ENCODE peak calls at places on chromosomes 4 and X, in nine cellular contexts. One of them, this sample, is unnamed. For H3K27me3, the result is how much of the 10 kb centered on the place peaks cover.

GRCh38 chr4:23789765-23790164 is 100.1 kb downstream of the PPARGC1A start:
- DNase-seq in psoas muscle: peak
- DNase-seq in lower lobe of right lung: peak
- DNase-seq in endothelial cell of umbilical vein: no peak
- DNase-seq in left lung: peak
- DNase-seq in ascending aorta: no peak
- DNase-seq in CD8-positive, alpha-beta T cell: no peak
- DNase-seq in upper lobe of left lung: peak
- DNase-seq in fibroblast of lung: peak
- DNase-seq in this sample: no peak

GRCh38 chr4:158769175-158769831 is 477 bp downstream of the FNIP2 start:
- DNase-seq in psoas muscle: peak
- DNase-seq in lower lobe of right lung: peak
- DNase-seq in endothelial cell of umbilical vein: peak
- DNase-seq in left lung: peak
- DNase-seq in ascending aorta: no peak
- DNase-seq in CD8-positive, alpha-beta T cell: peak
- DNase-seq in upper lobe of left lung: peak
- DNase-seq in fibroblast of lung: peak
- DNase-seq in this sample: peak

GRCh38 chrX:150627957-150628356 is 59.5 kb downstream of the MTM1 start:
- DNase-seq in psoas muscle: no peak
- DNase-seq in lower lobe of right lung: no peak
- DNase-seq in endothelial cell of umbilical vein: no peak
- DNase-seq in left lung: no peak
- DNase-seq in ascending aorta: no peak
- DNase-seq in CD8-positive, alpha-beta T cell: no peak
- DNase-seq in upper lobe of left lung: no peak
- DNase-seq in fibroblast of lung: no peak
- DNase-seq in this sample: no peak

GRCh38 chrX:149286940-149287349 is 218.2 kb downstream of the IDS start:
- DNase-seq in psoas muscle: peak
- DNase-seq in lower lobe of right lung: no peak
- DNase-seq in endothelial cell of umbilical vein: peak
- DNase-seq in left lung: no peak
- DNase-seq in ascending aorta: no peak
- DNase-seq in CD8-positive, alpha-beta T cell: peak
- DNase-seq in upper lobe of left lung: peak
- DNase-seq in fibroblast of lung: peak
- DNase-seq in this sample: peak

GRCh38 chr4:74619931-74620702 is 174.2 kb downstream of the BTC start:
- DNase-seq in psoas muscle: no peak
- DNase-seq in lower lobe of right lung: no peak
- DNase-seq in endothelial cell of umbilical vein: peak
- DNase-seq in left lung: no peak
- DNase-seq in ascending aorta: no peak
- DNase-seq in CD8-positive, alpha-beta T cell: no peak
- DNase-seq in upper lobe of left lung: no peak
- DNase-seq in fibroblast of lung: peak
- DNase-seq in this sample: no peak

GRCh38 chrX:352582-353314 is 34.0 kb downstream of the PPP2R3B start:
- DNase-seq in psoas muscle: no peak
- DNase-seq in lower lobe of right lung: peak
- DNase-seq in endothelial cell of umbilical vein: no peak
- DNase-seq in left lung: no peak
- DNase-seq in ascending aorta: no peak
- DNase-seq in CD8-positive, alpha-beta T cell: no peak
- DNase-seq in upper lobe of left lung: no peak
- DNase-seq in fibroblast of lung: no peak
- DNase-seq in this sample: no peak

GRCh38 chr4:155943610-155944329 is 9.9 kb downstream of the CTSO start:
- DNase-seq in psoas muscle: no peak
- DNase-seq in lower lobe of right lung: no peak
- DNase-seq in endothelial cell of umbilical vein: no peak
- DNase-seq in left lung: no peak
- DNase-seq in ascending aorta: no peak
- DNase-seq in CD8-positive, alpha-beta T cell: no peak
- DNase-seq in upper lobe of left lung: no peak
- DNase-seq in fibroblast of lung: no peak
- DNase-seq in this sample: peak

GRCh38 chr4:28229092-28229491 is 1368.5 kb downstream of the STIM2 start:
- DNase-seq in psoas muscle: no peak
- DNase-seq in lower lobe of right lung: no peak
- DNase-seq in endothelial cell of umbilical vein: no peak
- DNase-seq in left lung: no peak
- DNase-seq in ascending aorta: no peak
- DNase-seq in CD8-positive, alpha-beta T cell: no peak
- DNase-seq in upper lobe of left lung: no peak
- DNase-seq in fibroblast of lung: peak
- DNase-seq in this sample: no peak

GRCh38 chr4:29151584-29151983 is 1568.6 kb upstream of the PCDH7 start:
- DNase-seq in psoas muscle: no peak
- DNase-seq in lower lobe of right lung: no peak
- DNase-seq in endothelial cell of umbilical vein: no peak
- DNase-seq in left lung: no peak
- DNase-seq in ascending aorta: no peak
- DNase-seq in CD8-positive, alpha-beta T cell: no peak
- DNase-seq in upper lobe of left lung: no peak
- DNase-seq in fibroblast of lung: no peak
- DNase-seq in this sample: no peak

GRCh38 chr4:69974646-69975045 is 9.1 kb upstream of the CSN2 start:
- DNase-seq in psoas muscle: no peak
- DNase-seq in lower lobe of right lung: no peak
- DNase-seq in endothelial cell of umbilical vein: no peak
- DNase-seq in left lung: no peak
- DNase-seq in ascending aorta: no peak
- DNase-seq in CD8-positive, alpha-beta T cell: no peak
- DNase-seq in upper lobe of left lung: no peak
- DNase-seq in fibroblast of lung: no peak
- DNase-seq in this sample: no peak

GRCh38 chr4:109302366-109303140 is at the start of gene COL25A1:
- DNase-seq in psoas muscle: peak
- DNase-seq in lower lobe of right lung: peak
- DNase-seq in endothelial cell of umbilical vein: peak
- DNase-seq in left lung: peak
- DNase-seq in ascending aorta: peak
- DNase-seq in CD8-positive, alpha-beta T cell: peak
- DNase-seq in upper lobe of left lung: peak
- DNase-seq in fibroblast of lung: peak
- DNase-seq in this sample: no peak

GRCh38 chr4:108029731-108030130 is 40.0 kb downstream of the HADH start:
- DNase-seq in psoas muscle: no peak
- DNase-seq in lower lobe of right lung: no peak
- DNase-seq in endothelial cell of umbilical vein: no peak
- DNase-seq in left lung: no peak
- DNase-seq in ascending aorta: no peak
- DNase-seq in CD8-positive, alpha-beta T cell: no peak
- DNase-seq in upper lobe of left lung: no peak
- DNase-seq in fibroblast of lung: no peak
- DNase-seq in this sample: no peak

GRCh38 chr4:60744767-60745166 is 455.4 kb upstream of the ADGRL3 start:
- DNase-seq in psoas muscle: no peak
- DNase-seq in lower lobe of right lung: no peak
- DNase-seq in endothelial cell of umbilical vein: no peak
- DNase-seq in left lung: no peak
- DNase-seq in ascending aorta: no peak
- DNase-seq in CD8-positive, alpha-beta T cell: no peak
- DNase-seq in upper lobe of left lung: no peak
- DNase-seq in fibroblast of lung: peak
- DNase-seq in this sample: no peak

GRCh38 chr4:103150677-103151076 is 47.5 kb downstream of the CENPE start:
- DNase-seq in psoas muscle: no peak
- DNase-seq in lower lobe of right lung: no peak
- DNase-seq in endothelial cell of umbilical vein: peak
- DNase-seq in left lung: no peak
- DNase-seq in ascending aorta: no peak
- DNase-seq in CD8-positive, alpha-beta T cell: no peak
- DNase-seq in upper lobe of left lung: no peak
- DNase-seq in fibroblast of lung: no peak
- DNase-seq in this sample: no peak

GRCh38 chr4:18077808-18078207 is 56.3 kb upstream of the LCORL start:
- DNase-seq in psoas muscle: no peak
- DNase-seq in lower lobe of right lung: no peak
- DNase-seq in endothelial cell of umbilical vein: no peak
- DNase-seq in left lung: no peak
- DNase-seq in ascending aorta: no peak
- DNase-seq in CD8-positive, alpha-beta T cell: no peak
- DNase-seq in upper lobe of left lung: no peak
- DNase-seq in fibroblast of lung: no peak
- DNase-seq in this sample: peak

GRCh38 chrX:101427954-101428353 is 19.9 kb downstream of the HNRNPH2 start:
- DNase-seq in psoas muscle: no peak
- DNase-seq in lower lobe of right lung: no peak
- DNase-seq in endothelial cell of umbilical vein: no peak
- DNase-seq in left lung: no peak
- DNase-seq in ascending aorta: no peak
- DNase-seq in CD8-positive, alpha-beta T cell: no peak
- DNase-seq in upper lobe of left lung: no peak
- DNase-seq in fibroblast of lung: no peak
- DNase-seq in this sample: no peak

GRCh38 chr4:143668930-143669553 is 31.4 kb downstream of the FREM3 start:
- DNase-seq in psoas muscle: no peak
- DNase-seq in lower lobe of right lung: no peak
- DNase-seq in endothelial cell of umbilical vein: no peak
- DNase-seq in left lung: no peak
- DNase-seq in ascending aorta: no peak
- DNase-seq in CD8-positive, alpha-beta T cell: no peak
- DNase-seq in upper lobe of left lung: no peak
- DNase-seq in fibroblast of lung: no peak
- DNase-seq in this sample: no peak

GRCh38 chr4:180993179-180993841 is 1249.9 kb upstream of the TENM3 start:
- DNase-seq in psoas muscle: no peak
- DNase-seq in lower lobe of right lung: no peak
- DNase-seq in endothelial cell of umbilical vein: no peak
- DNase-seq in left lung: no peak
- DNase-seq in ascending aorta: no peak
- DNase-seq in CD8-positive, alpha-beta T cell: no peak
- DNase-seq in upper lobe of left lung: no peak
- DNase-seq in fibroblast of lung: no peak
- DNase-seq in this sample: no peak

GRCh38 chr4:10033191-10033881 is 12.0 kb upstream of the SLC2A9 start:
- DNase-seq in psoas muscle: peak
- DNase-seq in lower lobe of right lung: no peak
- DNase-seq in endothelial cell of umbilical vein: peak
- DNase-seq in left lung: no peak
- DNase-seq in ascending aorta: no peak
- DNase-seq in CD8-positive, alpha-beta T cell: no peak
- DNase-seq in upper lobe of left lung: peak
- DNase-seq in fibroblast of lung: peak
- DNase-seq in this sample: no peak

DNA sequence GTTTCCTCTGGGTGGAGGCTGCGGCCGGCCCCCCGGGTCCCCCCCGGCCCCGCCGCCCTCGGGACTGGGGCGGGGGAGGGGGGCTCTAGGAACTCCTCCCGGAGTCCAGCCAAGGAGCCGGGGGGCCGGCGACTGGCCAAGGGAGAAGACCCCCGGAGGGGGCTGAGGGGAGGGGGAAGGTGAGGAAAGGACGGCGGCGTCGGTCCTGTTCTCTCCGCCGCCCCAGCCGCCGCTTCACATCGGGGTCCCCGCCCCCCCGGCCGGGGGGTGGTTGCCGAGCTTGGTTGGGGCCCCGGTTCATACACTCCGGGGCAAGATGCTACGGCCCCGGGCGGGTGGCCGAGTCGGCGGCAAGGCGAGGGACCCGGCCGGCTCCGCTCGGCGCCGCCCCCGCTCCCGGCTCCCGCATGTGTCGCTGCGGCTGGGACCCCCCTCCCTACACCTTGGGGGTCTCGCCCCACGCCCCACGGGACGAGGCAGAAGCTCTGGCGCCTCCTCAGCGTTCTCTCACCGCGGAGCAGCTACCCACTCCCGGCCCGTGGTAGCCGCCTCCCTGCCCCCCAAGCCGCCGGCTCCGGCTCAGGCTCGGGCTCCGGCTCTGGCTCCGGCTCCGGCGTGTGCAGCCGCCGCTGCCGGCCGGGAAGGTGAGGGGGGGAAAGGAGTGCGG is 523 bp downstream of the FBXW7 start:
- DNase-seq in psoas muscle: peak
- DNase-seq in lower lobe of right lung: peak
- DNase-seq in endothelial cell of umbilical vein: no peak
- DNase-seq in left lung: peak
- DNase-seq in ascending aorta: no peak
- DNase-seq in CD8-positive, alpha-beta T cell: peak
- DNase-seq in upper lobe of left lung: no peak
- DNase-seq in fibroblast of lung: no peak
- DNase-seq in this sample: no peak
- H3K27ac ChIP-seq in psoas muscle: peak
- H3K27ac ChIP-seq in lower lobe of right lung: peak
- H3K27ac ChIP-seq in endothelial cell of umbilical vein: peak
- H3K27ac ChIP-seq in left lung: peak
- H3K27ac ChIP-seq in ascending aorta: peak
- H3K27ac ChIP-seq in CD8-positive, alpha-beta T cell: peak
- H3K27ac ChIP-seq in upper lobe of left lung: peak
- H3K27ac ChIP-seq in fibroblast of lung: peak
- H3K27ac ChIP-seq in this sample: peak

GRCh38 chrX:72003811-72004750 is 93.4 kb downstream of the NHSL2 start:
- DNase-seq in psoas muscle: peak
- DNase-seq in lower lobe of right lung: no peak
- DNase-seq in endothelial cell of umbilical vein: peak
- DNase-seq in left lung: no peak
- DNase-seq in ascending aorta: no peak
- DNase-seq in CD8-positive, alpha-beta T cell: no peak
- DNase-seq in upper lobe of left lung: no peak
- DNase-seq in fibroblast of lung: no peak
- DNase-seq in this sample: no peak
- H3K27me3 ChIP-seq in psoas muscle: under half
- H3K27me3 ChIP-seq in lower lobe of right lung: under half
- H3K27me3 ChIP-seq in endothelial cell of umbilical vein: under half
- H3K27me3 ChIP-seq in left lung: under half
- H3K27me3 ChIP-seq in ascending aorta: under half
- H3K27me3 ChIP-seq in CD8-positive, alpha-beta T cell: under half
- H3K27me3 ChIP-seq in upper lobe of left lung: under half
- H3K27me3 ChIP-seq in fibroblast of lung: under half
- H3K27me3 ChIP-seq in this sample: under half

DNA sequence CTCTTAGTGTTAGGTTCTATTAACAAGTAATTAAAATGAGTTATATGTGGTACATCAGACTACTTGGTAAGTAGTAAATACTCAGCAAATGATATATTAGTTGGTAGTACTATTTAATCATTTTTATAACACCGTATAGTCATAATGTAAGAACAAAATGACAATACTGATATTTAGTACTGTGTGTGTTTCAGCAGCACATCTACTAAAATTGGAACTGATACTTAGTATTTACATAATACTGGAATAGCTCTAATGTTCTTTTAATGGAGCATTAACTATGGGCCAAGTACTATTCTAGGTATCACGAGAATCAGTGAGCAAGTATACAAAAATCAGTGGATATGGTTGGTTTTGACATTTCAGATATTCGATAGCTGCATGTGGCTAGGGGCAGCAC is 35.3 kb downstream of the ERVMER34-1 start:
- DNase-seq in psoas muscle: no peak
- DNase-seq in lower lobe of right lung: no peak
- DNase-seq in endothelial cell of umbilical vein: no peak
- DNase-seq in left lung: no peak
- DNase-seq in ascending aorta: no peak
- DNase-seq in CD8-positive, alpha-beta T cell: no peak
- DNase-seq in upper lobe of left lung: no peak
- DNase-seq in fibroblast of lung: no peak
- DNase-seq in this sample: no peak
- H3K4me3 ChIP-seq in psoas muscle: no peak
- H3K4me3 ChIP-seq in lower lobe of right lung: no peak
- H3K4me3 ChIP-seq in endothelial cell of umbilical vein: no peak
- H3K4me3 ChIP-seq in left lung: no peak
- H3K4me3 ChIP-seq in ascending aorta: no peak
- H3K4me3 ChIP-seq in CD8-positive, alpha-beta T cell: no peak
- H3K4me3 ChIP-seq in upper lobe of left lung: no peak
- H3K4me3 ChIP-seq in fibroblast of lung: no peak
- H3K4me3 ChIP-seq in this sample: no peak

GRCh38 chr4:24796632-24797031 is 1.3 kb downstream of the SOD3 start:
- DNase-seq in psoas muscle: no peak
- DNase-seq in lower lobe of right lung: no peak
- DNase-seq in endothelial cell of umbilical vein: no peak
- DNase-seq in left lung: no peak
- DNase-seq in ascending aorta: no peak
- DNase-seq in CD8-positive, alpha-beta T cell: no peak
- DNase-seq in upper lobe of left lung: no peak
- DNase-seq in fibroblast of lung: no peak
- DNase-seq in this sample: no peak
- H3K27ac ChIP-seq in psoas muscle: no peak
- H3K27ac ChIP-seq in lower lobe of right lung: peak
- H3K27ac ChIP-seq in endothelial cell of umbilical vein: no peak
- H3K27ac ChIP-seq in left lung: no peak
- H3K27ac ChIP-seq in ascending aorta: peak
- H3K27ac ChIP-seq in CD8-positive, alpha-beta T cell: no peak
- H3K27ac ChIP-seq in upper lobe of left lung: no peak
- H3K27ac ChIP-seq in fibroblast of lung: no peak
- H3K27ac ChIP-seq in this sample: no peak